ENCODE peak calls at places on chromosomes 4 and X, in six cellular contexts. M is fibroblast of pulmonary artery, P is MM.1S, F is WTC11, J is fibroblast of mammary gland, S is adrenal gland. H is an unnamed sample.

GRCh38 chrX:155188786-155189185 is 27.5 kb upstream of the VBP1 start:
- DNase-seq in M (no peak), P (peak; percentile 25), F (no peak), J (no peak), S (no peak), H (no peak)

GRCh38 chrX:50609796-50610195 is 139.2 kb upstream of the DGKK start:
- DNase-seq in J (peak; percentile 1), F (no peak), P (no peak), S (no peak), M (no peak), H (no peak)

GRCh38 chrX:115229337-115229991 is 4.4 kb downstream of the LRCH2 start:
- DNase-seq in M (no peak), S (no peak), J (no peak), F (no peak), P (no peak), H (no peak)

GRCh38 chr4:89829470-89830138 is 7.4 kb downstream of the SNCA start:
- DNase-seq in P (peak; percentile 94), J (peak; percentile 4), M (peak; percentile 68), S (no peak), F (no peak), H (peak; percentile 48)

GRCh38 chr4:74370912-74371311 is 6.0 kb downstream of the EREG start:
- DNase-seq in M (peak; percentile 82), P (peak; percentile 61), F (peak; percentile 38), J (peak; percentile 74), S (peak; percentile 14), H (no peak)

GRCh38 chr4:145003675-145004074 is 94.3 kb downstream of the ANAPC10 start:
- DNase-seq in P (no peak), M (no peak), F (no peak), S (no peak), J (no peak), H (no peak)

GRCh38 chrX:103663921-103664320 is 22.6 kb downstream of the MORF4L2 start:
- DNase-seq in P (no peak), S (no peak), J (no peak), M (no peak), F (no peak), H (no peak)

GRCh38 chr4:25252230-25253071 is 18.6 kb downstream of the PI4K2B start:
- DNase-seq in M (no peak), F (no peak), S (no peak), J (no peak), P (no peak), H (no peak)

GRCh38 chr4:41693629-41694028 is 54.9 kb downstream of the PHOX2B start:
- DNase-seq in M (peak; percentile 53), J (peak; percentile 39), P (peak; percentile 55), S (no peak), F (no peak), H (no peak)

GRCh38 chr4:36138221-36138620 is 106.1 kb downstream of the ARAP2 start:
- DNase-seq in S (no peak), F (no peak), P (no peak), M (peak; percentile 66), J (peak; percentile 11), H (no peak)

GRCh38 chr4:11773798-11774197 is 345.1 kb upstream of the HS3ST1 start:
- DNase-seq in F (no peak), P (no peak), S (no peak), M (peak; percentile 75), J (peak; percentile 66), H (no peak)

GRCh38 chr4:56704074-56704473 is 23.0 kb upstream of the HOPX start:
- DNase-seq in M (no peak), P (no peak), J (no peak), F (no peak), S (no peak), H (no peak)

GRCh38 chr4:155526452-155527169 is 140.0 kb upstream of the GUCY1A1 start:
- DNase-seq in S (no peak), J (peak; percentile 33), M (peak; percentile 11), P (no peak), F (no peak), H (no peak)

GRCh38 chr4:3135155-3136011 is 60.9 kb downstream of the HTT start:
- DNase-seq in F (no peak), J (no peak), P (peak; percentile 22), M (peak; percentile 7), S (no peak), H (no peak)

GRCh38 chrX:97787311-97787710 is 903.6 kb downstream of the RPA4 start:
- DNase-seq in J (no peak), P (no peak), S (no peak), F (no peak), M (no peak), H (no peak)

GRCh38 chr4:87896020-87896621 is 63.4 kb downstream of the MEPE start:
- DNase-seq in M (peak; percentile 87), F (no peak), S (peak; percentile 45), P (no peak), J (peak; percentile 83), H (no peak)

GRCh38 chr4:15888515-15888914 is 50.0 kb downstream of the FGFBP1 start:
- DNase-seq in S (no peak), P (no peak), M (peak; percentile 1), F (no peak), J (no peak), H (no peak)

GRCh38 chrX:81377329-81377728 is 175.4 kb downstream of the SH3BGRL start:
- DNase-seq in S (no peak), J (peak; percentile 34), F (no peak), P (peak; percentile 33), M (peak; percentile 53), H (no peak)
- TF ChIP-seq CTCF in S (peak; percentile 43), J (peak; percentile 55), F (no peak), P (peak; percentile 60), M (peak; percentile 40), H (no peak)

DNA sequence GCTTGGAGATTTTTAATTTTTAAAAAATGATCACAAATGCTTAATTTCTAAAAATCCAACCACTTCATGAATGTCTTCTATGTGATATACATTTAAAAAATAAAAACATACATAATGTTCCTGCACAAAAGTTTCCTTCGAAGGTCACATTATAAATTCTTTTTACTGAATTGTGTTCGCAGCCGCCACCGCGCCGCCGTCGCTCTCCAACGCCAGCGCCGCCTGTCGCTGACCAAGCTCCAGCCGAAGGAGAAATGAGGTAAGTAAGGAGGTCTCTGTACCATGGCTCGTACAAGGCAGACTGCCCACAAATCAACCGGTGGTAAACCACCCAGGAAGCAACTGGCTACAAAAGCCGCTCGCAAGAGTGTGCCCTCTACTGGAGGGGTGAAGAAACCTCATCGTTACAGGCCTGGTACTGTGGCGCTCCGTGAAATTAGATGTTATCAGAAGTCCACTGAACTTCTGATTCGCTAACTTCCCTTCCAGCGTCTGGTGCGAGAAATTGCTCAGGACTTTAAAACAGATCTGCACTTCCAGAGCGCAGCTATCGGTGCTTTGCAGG is 48.8 kb upstream of the NEUROG2 start:
- DNase-seq in P (no peak), M (no peak), S (no peak), J (no peak), F (peak; percentile 31), H (no peak)
- TF ChIP-seq CTCF in P (no peak), M (no peak), S (no peak), J (no peak), F (peak; percentile 39), H (no peak)

GRCh38 chrX:134752558-134752957 is 94.3 kb upstream of the PLAC1 start:
- DNase-seq in F (no peak), J (no peak), P (no peak), S (no peak), M (no peak), H (no peak)

GRCh38 chrX:134758652-134759051 is 100.4 kb upstream of the PLAC1 start:
- DNase-seq in P (no peak), F (no peak), S (no peak), M (no peak), J (no peak), H (no peak)

GRCh38 chrX:134749651-134750450 is 91.6 kb upstream of the PLAC1 start:
- DNase-seq in M (peak; percentile 50), F (no peak), J (no peak), S (no peak), P (no peak), H (no peak)

GRCh38 chrX:134753185-134754008 is 95.1 kb upstream of the PLAC1 start:
- DNase-seq in P (no peak), J (peak; percentile 75), M (peak; percentile 79), F (no peak), S (no peak), H (no peak)
- TF ChIP-seq CTCF in P (no peak), J (peak; percentile 33), M (peak; percentile 32), F (no peak), S (peak; percentile 15), H (no peak)

GRCh38 chr4:93870876-93871458 is 42.4 kb downstream of the ATOH1 start:
- DNase-seq in J (no peak), M (no peak), S (no peak), F (no peak), P (no peak), H (no peak)

GRCh38 chr4:93867416-93868001 is 39.0 kb downstream of the ATOH1 start:
- DNase-seq in M (no peak), S (no peak), P (no peak), J (no peak), F (no peak), H (no peak)

DNA sequence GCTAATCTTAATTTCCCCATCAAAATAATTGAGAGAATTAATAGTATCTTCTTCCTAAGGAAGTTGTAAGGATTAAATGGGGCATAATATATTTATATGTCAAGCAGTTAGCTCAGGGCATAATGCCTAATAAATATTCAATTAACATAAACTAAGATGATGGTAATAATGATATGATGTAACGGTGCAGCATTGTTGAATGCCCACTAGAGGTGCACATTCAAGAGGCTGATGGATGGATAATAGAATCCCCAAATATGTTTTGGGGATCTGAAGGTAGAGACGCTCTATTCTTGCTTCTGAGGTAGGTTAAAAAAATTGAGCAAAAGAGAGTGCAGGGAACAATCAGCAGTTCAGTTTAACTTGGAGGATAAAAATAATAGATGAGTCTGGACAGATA is 37.1 kb downstream of the ATOH1 start:
- DNase-seq in S (no peak), J (no peak), F (no peak), P (no peak), M (no peak), H (no peak)
- TF ChIP-seq CTCF in S (no peak), J (no peak), F (no peak), P (peak; percentile 18), M (no peak), H (no peak)

GRCh38 chr4:175281894-175282293 is 363.7 kb downstream of the ADAM29 start:
- DNase-seq in F (no peak), M (no peak), P (no peak), S (no peak), J (no peak), H (no peak)

GRCh38 chr4:175277816-175278215 is 359.7 kb downstream of the ADAM29 start:
- DNase-seq in S (no peak), M (no peak), P (no peak), F (peak; percentile 33), J (no peak), H (no peak)

GRCh38 chr4:175280153-175280552 is 362.0 kb downstream of the ADAM29 start:
- DNase-seq in M (no peak), S (no peak), P (no peak), J (no peak), F (no peak), H (no peak)

DNA sequence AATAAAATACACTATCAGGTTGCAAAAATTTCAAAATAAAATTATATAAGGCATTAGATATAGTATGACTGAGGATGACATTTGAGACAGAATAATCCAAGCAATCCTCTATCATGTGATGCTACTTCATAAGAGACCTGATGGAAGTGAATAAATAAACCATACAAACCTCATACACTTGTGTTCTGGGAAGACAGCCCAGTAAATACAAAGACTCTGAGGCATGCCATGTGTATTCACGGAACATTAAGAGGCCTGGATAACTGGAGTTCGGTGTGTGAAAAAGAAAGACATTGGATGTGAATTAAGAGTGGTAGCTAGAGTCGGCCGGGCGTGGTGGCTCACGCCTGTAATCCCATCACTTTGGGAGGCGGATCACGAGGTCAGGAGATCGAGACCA is 364.2 kb downstream of the ADAM29 start:
- DNase-seq in P (no peak), J (no peak), M (no peak), S (no peak), F (no peak), H (no peak)
- TF ChIP-seq CTCF in P (no peak), J (no peak), M (no peak), S (no peak), F (no peak), H (no peak)

H was measured in lower leg skin.